ENCODE peak calls at places on chromosome 2, in nine cellular contexts. V, T, Y, F, P, N, I, B and L are unnamed samples.

GRCh38 chr2:60855989-60856669 is 25.2 kb upstream of the REL start:
- DNase-seq in V (no peak), T (no peak), Y (no peak), F (no peak), P (no peak), N (no peak), I (no peak), B (no peak), L (no peak)

GRCh38 chr2:151946856-151947523 is 118.8 kb upstream of the ARL5A start:
- DNase-seq in V (peak; percentile 5), T (peak; percentile 5), Y (no peak), F (peak; percentile 14), P (peak; percentile 41), N (no peak), I (peak; percentile 34), B (no peak), L (peak; percentile 8)

GRCh38 chr2:139080244-139080643 is 300.1 kb upstream of the NXPH2 start:
- DNase-seq in V (no peak), T (no peak), Y (no peak), F (no peak), P (no peak), N (no peak), I (no peak), B (no peak), L (no peak)

GRCh38 chr2:238203973-238204683 is 633 bp upstream of the ILKAP start:
- DNase-seq in V (no peak), T (no peak), Y (no peak), F (no peak), P (peak; percentile 29), N (no peak), I (peak; percentile 3), B (no peak), L (no peak)

GRCh38 chr2:6986894-6987487 is 69.8 kb downstream of the RNF144A start:
- DNase-seq in V (no peak), T (no peak), Y (peak; percentile 48), F (no peak), P (no peak), N (no peak), I (no peak), B (no peak), L (no peak)

GRCh38 chr2:225735844-225736243 is 336.3 kb downstream of the NYAP2 start:
- DNase-seq in V (no peak), T (no peak), Y (no peak), F (peak; percentile 96), P (no peak), N (no peak), I (no peak), B (no peak), L (no peak)

GRCh38 chr2:241103176-241103595 is 1.1 kb upstream of the MTERF4 start:
- DNase-seq in V (no peak), T (no peak), Y (no peak), F (no peak), P (no peak), N (no peak), I (no peak), B (no peak), L (no peak)

GRCh38 chr2:174858745-174859144 is 94.5 kb upstream of the CHRNA1 start:
- DNase-seq in V (no peak), T (no peak), Y (no peak), F (no peak), P (no peak), N (no peak), I (no peak), B (no peak), L (no peak)

GRCh38 chr2:111705711-111706323 is 178.2 kb downstream of the ANAPC1 start:
- DNase-seq in V (peak; percentile 12), T (peak; percentile 22), Y (no peak), F (peak; percentile 89), P (peak; percentile 56), N (peak; percentile 96), I (peak; percentile 94), B (no peak), L (no peak)

GRCh38 chr2:144430722-144431163 is 89.2 kb downstream of the ZEB2 start:
- DNase-seq in V (no peak), T (no peak), Y (no peak), F (peak; percentile 56), P (peak; percentile 58), N (no peak), I (no peak), B (no peak), L (no peak)

GRCh38 chr2:230423851-230424458 is 8.0 kb downstream of the SP100 start:
- DNase-seq in V (no peak), T (no peak), Y (no peak), F (peak; percentile 84), P (no peak), N (no peak), I (no peak), B (no peak), L (no peak)

GRCh38 chr2:25340340-25340886 is 1.3 kb downstream of the DNMT3A start:
- DNase-seq in V (no peak), T (peak; percentile 19), Y (peak; percentile 64), F (no peak), P (peak; percentile 62), N (no peak), I (no peak), B (no peak), L (no peak)

GRCh38 chr2:218960196-218961165 is 1.0 kb downstream of the CDK5R2 start:
- DNase-seq in V (no peak), T (no peak), Y (no peak), F (no peak), P (peak; percentile 52), N (no peak), I (no peak), B (no peak), L (no peak)

GRCh38 chr2:46333912-46334311 is 36.7 kb downstream of the EPAS1 start:
- DNase-seq in V (no peak), T (no peak), Y (no peak), F (peak; percentile 41), P (no peak), N (no peak), I (no peak), B (no peak), L (no peak)

GRCh38 chr2:239157766-239158165 is 243.1 kb downstream of the HDAC4 start:
- DNase-seq in V (no peak), T (no peak), Y (peak; percentile 27), F (peak; percentile 46), P (no peak), N (no peak), I (no peak), B (no peak), L (no peak)

GRCh38 chr2:189782221-189782671 is 1.9 kb downstream of the ORMDL1 start:
- DNase-seq in V (no peak), T (no peak), Y (no peak), F (peak; percentile 49), P (no peak), N (no peak), I (peak; percentile 30), B (no peak), L (no peak)

GRCh38 chr2:125796784-125797183 is 859.2 kb upstream of the GYPC start:
- DNase-seq in V (no peak), T (no peak), Y (no peak), F (no peak), P (no peak), N (no peak), I (no peak), B (no peak), L (no peak)

GRCh38 chr2:157777425-157777824 is 98.7 kb downstream of the ACVR1 start:
- DNase-seq in V (peak; percentile 13), T (peak; percentile 31), Y (no peak), F (peak; percentile 61), P (peak; percentile 19), N (peak; percentile 25), I (peak; percentile 75), B (no peak), L (peak; percentile 48)

GRCh38 chr2:234493117-234493516 is 3.8 kb downstream of the ARL4C start:
- DNase-seq in V (no peak), T (no peak), Y (no peak), F (no peak), P (no peak), N (no peak), I (no peak), B (no peak), L (no peak)

GRCh38 chr2:200609027-200609614 is 23.3 kb downstream of the AOX1 start:
- DNase-seq in V (no peak), T (no peak), Y (no peak), F (peak; percentile 88), P (no peak), N (no peak), I (no peak), B (no peak), L (no peak)

GRCh38 chr2:182763311-182763912 is 47.4 kb downstream of the DNAJC10 start:
- DNase-seq in V (no peak), T (no peak), Y (no peak), F (peak; percentile 59), P (peak; percentile 5), N (no peak), I (peak; percentile 33), B (no peak), L (no peak)

GRCh38 chr2:39494784-39495251 is 57.7 kb upstream of the MAP4K3 start:
- DNase-seq in V (no peak), T (no peak), Y (no peak), F (peak; percentile 99), P (peak; percentile 28), N (no peak), I (no peak), B (no peak), L (no peak)

GRCh38 chr2:64675860-64676259 is 22.1 kb upstream of the SERTAD2 start:
- DNase-seq in V (no peak), T (peak; percentile 19), Y (no peak), F (peak; percentile 20), P (no peak), N (no peak), I (peak; percentile 42), B (no peak), L (no peak)